ENCODE peak calls at places on chromosomes 3 and 15, in five cellular contexts. One of them, this sample, is unnamed.
A peak's percentile ranks its signal among the peaks of the same experiment; 100 is the strongest.

GRCh38 chr3:46574263-46574662 is 8.2 kb upstream of the LRRC2 start:
- DNase-seq in heart right ventricle: no peak
- DNase-seq in neuronal stem cell: no peak
- DNase-seq in heart left ventricle: no peak
- DNase-seq in psoas muscle: no peak
- DNase-seq in this sample: no peak

GRCh38 chr15:56758770-56759449 is 25.6 kb upstream of the ZNF280D start:
- DNase-seq in heart right ventricle: no peak
- DNase-seq in neuronal stem cell: no peak
- DNase-seq in heart left ventricle: no peak
- DNase-seq in psoas muscle: no peak
- DNase-seq in this sample: no peak

GRCh38 chr3:196237203-196237602 is 20.9 kb downstream of the SLC51A start:
- DNase-seq in heart right ventricle: no peak
- DNase-seq in neuronal stem cell: no peak
- DNase-seq in heart left ventricle: no peak
- DNase-seq in psoas muscle: no peak
- DNase-seq in this sample: no peak

GRCh38 chr3:62818347-62818746 is 56.9 kb downstream of the CADPS start:
- DNase-seq in heart right ventricle: no peak
- DNase-seq in neuronal stem cell: no peak
- DNase-seq in heart left ventricle: no peak
- DNase-seq in psoas muscle: no peak
- DNase-seq in this sample: no peak

GRCh38 chr3:195773956-195774537 is 37.7 kb downstream of the MUC4 start:
- DNase-seq in heart right ventricle: no peak
- DNase-seq in neuronal stem cell: no peak
- DNase-seq in heart left ventricle: no peak
- DNase-seq in psoas muscle: no peak
- DNase-seq in this sample: peak; percentile 61

GRCh38 chr3:189369636-189370035 is 197.9 kb downstream of the TPRG1 start:
- DNase-seq in heart right ventricle: no peak
- DNase-seq in neuronal stem cell: no peak
- DNase-seq in heart left ventricle: no peak
- DNase-seq in psoas muscle: no peak
- DNase-seq in this sample: no peak

GRCh38 chr3:24846286-24846860 is 351.7 kb upstream of the THRB start:
- DNase-seq in heart right ventricle: no peak
- DNase-seq in neuronal stem cell: no peak
- DNase-seq in heart left ventricle: no peak
- DNase-seq in psoas muscle: no peak
- DNase-seq in this sample: no peak

GRCh38 chr3:123870033-123870432 is 14.1 kb downstream of the MYLK start:
- DNase-seq in heart right ventricle: no peak
- DNase-seq in neuronal stem cell: no peak
- DNase-seq in heart left ventricle: no peak
- DNase-seq in psoas muscle: no peak
- DNase-seq in this sample: no peak

GRCh38 chr15:91948001-91948608 is 94.6 kb downstream of the SLCO3A1 start:
- DNase-seq in heart right ventricle: peak; percentile 49
- DNase-seq in neuronal stem cell: no peak
- DNase-seq in heart left ventricle: peak; percentile 39
- DNase-seq in psoas muscle: no peak
- DNase-seq in this sample: no peak

GRCh38 chr3:172859035-172859434 is 108.5 kb downstream of the ECT2 start:
- DNase-seq in heart right ventricle: no peak
- DNase-seq in neuronal stem cell: no peak
- DNase-seq in heart left ventricle: no peak
- DNase-seq in psoas muscle: no peak
- DNase-seq in this sample: no peak

GRCh38 chr3:40557558-40558161 is 32.9 kb downstream of the ZNF621 start:
- DNase-seq in heart right ventricle: no peak
- DNase-seq in neuronal stem cell: no peak
- DNase-seq in heart left ventricle: no peak
- DNase-seq in psoas muscle: no peak
- DNase-seq in this sample: no peak

GRCh38 chr3:150242220-150242938 is 165.7 kb upstream of the TSC22D2 start:
- DNase-seq in heart right ventricle: no peak
- DNase-seq in neuronal stem cell: no peak
- DNase-seq in heart left ventricle: no peak
- DNase-seq in psoas muscle: no peak
- DNase-seq in this sample: no peak

GRCh38 chr3:5194801-5195509 is 7.4 kb downstream of the EDEM1 start:
- DNase-seq in heart right ventricle: no peak
- DNase-seq in neuronal stem cell: no peak
- DNase-seq in heart left ventricle: no peak
- DNase-seq in psoas muscle: no peak
- DNase-seq in this sample: no peak

GRCh38 chr3:119033393-119034255 is 1.0 kb downstream of the IGSF11 start:
- DNase-seq in heart right ventricle: no peak
- DNase-seq in neuronal stem cell: no peak
- DNase-seq in heart left ventricle: no peak
- DNase-seq in psoas muscle: no peak
- DNase-seq in this sample: no peak

GRCh38 chr15:63348392-63348791 is 33.3 kb downstream of the CA12 start:
- DNase-seq in heart right ventricle: peak; percentile 52
- DNase-seq in neuronal stem cell: no peak
- DNase-seq in heart left ventricle: peak; percentile 64
- DNase-seq in psoas muscle: peak; percentile 75
- DNase-seq in this sample: peak; percentile 88

GRCh38 chr3:172598904-172599303 is 75.7 kb upstream of the TNFSF10 start:
- DNase-seq in heart right ventricle: no peak
- DNase-seq in neuronal stem cell: no peak
- DNase-seq in heart left ventricle: no peak
- DNase-seq in psoas muscle: no peak
- DNase-seq in this sample: no peak

GRCh38 chr3:47578691-47579632 is at the start of gene CSPG5:
- DNase-seq in heart right ventricle: peak; percentile 36
- DNase-seq in neuronal stem cell: peak; percentile 47
- DNase-seq in heart left ventricle: peak; percentile 28
- DNase-seq in psoas muscle: peak; percentile 64
- DNase-seq in this sample: peak; percentile 81

GRCh38 chr3:86794336-86795065 is 196.4 kb downstream of the VGLL3 start:
- DNase-seq in heart right ventricle: no peak
- DNase-seq in neuronal stem cell: no peak
- DNase-seq in heart left ventricle: no peak
- DNase-seq in psoas muscle: no peak
- DNase-seq in this sample: no peak

GRCh38 chr3:155382396-155383042 is 89.0 kb upstream of the STRIT1 start:
- DNase-seq in heart right ventricle: peak; percentile 77
- DNase-seq in neuronal stem cell: peak; percentile 66
- DNase-seq in heart left ventricle: peak; percentile 61
- DNase-seq in psoas muscle: peak; percentile 74
- DNase-seq in this sample: peak; percentile 82

GRCh38 chr3:5634411-5634810 is 446.9 kb downstream of the EDEM1 start:
- DNase-seq in heart right ventricle: no peak
- DNase-seq in neuronal stem cell: no peak
- DNase-seq in heart left ventricle: no peak
- DNase-seq in psoas muscle: no peak
- DNase-seq in this sample: no peak

GRCh38 chr3:125582707-125583106 is 12.6 kb downstream of the OSBPL11 start:
- DNase-seq in heart right ventricle: no peak
- DNase-seq in neuronal stem cell: no peak
- DNase-seq in heart left ventricle: no peak
- DNase-seq in psoas muscle: no peak
- DNase-seq in this sample: no peak

GRCh38 chr3:194617827-194618226 is 15.4 kb downstream of the TMEM44 start:
- DNase-seq in heart right ventricle: no peak
- DNase-seq in neuronal stem cell: no peak
- DNase-seq in heart left ventricle: no peak
- DNase-seq in psoas muscle: peak; percentile 45
- DNase-seq in this sample: no peak

GRCh38 chr3:183328823-183329222 is 75.8 kb downstream of the B3GNT5 start:
- DNase-seq in heart right ventricle: no peak
- DNase-seq in neuronal stem cell: no peak
- DNase-seq in heart left ventricle: no peak
- DNase-seq in psoas muscle: no peak
- DNase-seq in this sample: no peak

GRCh38 chr3:74001481-74001880 is 376.7 kb upstream of the PDZRN3 start:
- DNase-seq in heart right ventricle: no peak
- DNase-seq in neuronal stem cell: no peak
- DNase-seq in heart left ventricle: no peak
- DNase-seq in psoas muscle: no peak
- DNase-seq in this sample: no peak

GRCh38 chr3:77420316-77420715 is 380.4 kb downstream of the ROBO2 start:
- DNase-seq in heart right ventricle: no peak
- DNase-seq in neuronal stem cell: no peak
- DNase-seq in heart left ventricle: no peak
- DNase-seq in psoas muscle: no peak
- DNase-seq in this sample: no peak

GRCh38 chr3:183554377-183554776 is 1.1 kb downstream of the KLHL6 start:
- DNase-seq in heart right ventricle: no peak
- DNase-seq in neuronal stem cell: no peak
- DNase-seq in heart left ventricle: no peak
- DNase-seq in psoas muscle: no peak
- DNase-seq in this sample: no peak

GRCh38 chr15:42108189-42108588 is 13.8 kb upstream of the PLA2G4D start:
- DNase-seq in heart right ventricle: no peak
- DNase-seq in neuronal stem cell: no peak
- DNase-seq in heart left ventricle: no peak
- DNase-seq in psoas muscle: no peak
- DNase-seq in this sample: no peak

GRCh38 chr15:29612096-29612495 is 210.2 kb downstream of the TJP1 start:
- DNase-seq in heart right ventricle: no peak
- DNase-seq in neuronal stem cell: no peak
- DNase-seq in heart left ventricle: no peak
- DNase-seq in psoas muscle: no peak
- DNase-seq in this sample: no peak

GRCh38 chr15:31502541-31503229 is 176.1 kb downstream of the KLF13 start:
- DNase-seq in heart right ventricle: no peak
- DNase-seq in neuronal stem cell: no peak
- DNase-seq in heart left ventricle: no peak
- DNase-seq in psoas muscle: no peak
- DNase-seq in this sample: no peak

GRCh38 chr15:101676965-101677364 is 24.8 kb upstream of the TM2D3 start:
- DNase-seq in heart right ventricle: no peak
- DNase-seq in neuronal stem cell: no peak
- DNase-seq in heart left ventricle: no peak
- DNase-seq in psoas muscle: no peak
- DNase-seq in this sample: no peak

GRCh38 chr15:23881299-23881698 is 194.2 kb upstream of the NDN start:
- DNase-seq in heart right ventricle: no peak
- DNase-seq in neuronal stem cell: no peak
- DNase-seq in heart left ventricle: no peak
- DNase-seq in psoas muscle: no peak
- DNase-seq in this sample: no peak

GRCh38 chr3:54861248-54862067 is 66.4 kb downstream of the LRTM1 start:
- DNase-seq in heart right ventricle: no peak
- DNase-seq in neuronal stem cell: no peak
- DNase-seq in heart left ventricle: no peak
- DNase-seq in psoas muscle: no peak
- DNase-seq in this sample: no peak

GRCh38 chr3:29594261-29594660 is 313.4 kb downstream of the RBMS3 start:
- DNase-seq in heart right ventricle: no peak
- DNase-seq in neuronal stem cell: no peak
- DNase-seq in heart left ventricle: no peak
- DNase-seq in psoas muscle: no peak
- DNase-seq in this sample: no peak

GRCh38 chr3:12981631-12982265 is 91.5 kb downstream of the IQSEC1 start:
- DNase-seq in heart right ventricle: no peak
- DNase-seq in neuronal stem cell: no peak
- DNase-seq in heart left ventricle: no peak
- DNase-seq in psoas muscle: peak; percentile 38
- DNase-seq in this sample: no peak

GRCh38 chr3:109413049-109413448 is 75.7 kb upstream of the DPPA4 start:
- DNase-seq in heart right ventricle: no peak
- DNase-seq in neuronal stem cell: no peak
- DNase-seq in heart left ventricle: no peak
- DNase-seq in psoas muscle: no peak
- DNase-seq in this sample: no peak

DNA sequence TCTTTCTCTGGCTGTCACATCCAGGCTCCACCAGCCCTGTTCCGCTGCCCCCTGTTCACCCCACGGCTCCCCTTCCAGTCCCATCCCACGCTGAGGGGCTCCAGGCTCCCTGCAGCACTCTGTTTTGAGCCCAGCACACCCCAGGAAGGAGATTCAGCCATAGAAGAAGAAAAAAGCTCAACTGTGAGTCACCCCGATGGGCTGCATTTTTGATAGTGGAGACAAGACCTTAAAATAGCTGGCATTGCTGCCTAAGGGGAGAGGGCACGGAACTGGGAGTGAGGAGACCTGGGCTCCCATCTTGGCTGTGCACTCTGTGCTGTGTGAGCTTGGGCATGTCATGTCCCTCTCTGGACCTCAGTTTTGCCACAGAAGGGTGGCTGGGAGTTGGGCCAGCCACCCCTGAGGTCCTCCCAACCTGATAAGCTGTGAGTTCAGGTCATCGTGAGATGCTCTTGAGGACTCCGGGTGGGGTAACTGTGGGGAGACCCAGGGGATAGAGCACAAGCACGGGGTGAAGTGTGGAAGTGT is 57.2 kb upstream of the SMAD6 start:
- DNase-seq in heart right ventricle: no peak
- DNase-seq in neuronal stem cell: no peak
- DNase-seq in heart left ventricle: no peak
- DNase-seq in psoas muscle: no peak
- DNase-seq in this sample: no peak
- H3K27ac ChIP-seq in heart right ventricle: peak overlapping the region; percentile 86
- H3K27ac ChIP-seq in neuronal stem cell: no peak overlapping the region
- H3K27ac ChIP-seq in heart left ventricle: peak overlapping the region; percentile 85
- H3K27ac ChIP-seq in psoas muscle: peak overlapping the region; percentile 16
- H3K27ac ChIP-seq in this sample: no peak overlapping the region

DNA sequence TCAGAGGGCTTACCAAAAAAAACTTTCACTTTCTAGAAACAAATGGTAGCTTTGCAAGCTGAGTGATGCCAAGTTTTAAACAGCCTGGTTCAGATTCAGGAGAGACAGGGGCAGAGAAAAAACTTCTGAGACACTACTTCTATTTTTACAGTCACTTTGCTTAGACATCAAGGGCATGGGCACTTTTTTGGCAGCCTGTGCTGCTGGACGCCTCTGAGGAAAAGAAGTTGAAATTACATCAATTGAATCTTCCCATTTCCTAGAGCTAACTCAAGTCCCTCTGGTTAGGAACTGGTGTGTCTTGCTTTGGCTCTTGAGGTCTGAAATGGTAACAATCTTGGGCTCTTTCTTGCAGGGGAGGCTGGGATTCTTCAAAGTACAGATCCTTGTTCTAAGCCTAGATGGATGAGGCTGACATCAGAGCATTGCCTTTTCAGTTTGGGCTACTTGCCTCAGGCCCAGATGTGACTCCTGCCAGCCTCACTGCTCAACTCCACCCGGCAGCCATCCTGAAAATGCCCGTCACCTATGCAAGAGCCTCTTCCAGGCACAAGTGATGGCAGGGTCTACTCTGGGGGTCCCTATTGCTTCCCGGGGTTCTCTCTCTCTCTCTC is 357.5 kb downstream of the FOXP1 start:
- DNase-seq in heart right ventricle: no peak
- DNase-seq in neuronal stem cell: no peak
- DNase-seq in heart left ventricle: no peak
- DNase-seq in psoas muscle: no peak
- DNase-seq in this sample: no peak
- H3K4me3 ChIP-seq in heart right ventricle: peak overlapping the region; percentile 12
- H3K4me3 ChIP-seq in neuronal stem cell: no peak overlapping the region
- H3K4me3 ChIP-seq in heart left ventricle: peak overlapping the region; percentile 53
- H3K4me3 ChIP-seq in psoas muscle: peak overlapping the region; percentile 43
- H3K4me3 ChIP-seq in this sample: no peak overlapping the region

GRCh38 chr3:157087398-157088132 is 72.4 kb downstream of the CCNL1 start:
- DNase-seq in heart right ventricle: no peak
- DNase-seq in neuronal stem cell: no peak
- DNase-seq in heart left ventricle: no peak
- DNase-seq in psoas muscle: no peak
- DNase-seq in this sample: no peak
- H3K27ac ChIP-seq in heart right ventricle: peak overlapping the region; percentile 100
- H3K27ac ChIP-seq in neuronal stem cell: no peak overlapping the region
- H3K27ac ChIP-seq in heart left ventricle: peak overlapping the region; percentile 99
- H3K27ac ChIP-seq in psoas muscle: peak overlapping the region; percentile 98
- H3K27ac ChIP-seq in this sample: peak overlapping the region; percentile 40

GRCh38 chr3:32819581-32820348 is 2.0 kb downstream of the TRIM71 start:
- DNase-seq in heart right ventricle: no peak
- DNase-seq in neuronal stem cell: no peak
- DNase-seq in heart left ventricle: no peak
- DNase-seq in psoas muscle: no peak
- DNase-seq in this sample: no peak
- H3K4me3 ChIP-seq in heart right ventricle: no peak overlapping the region
- H3K4me3 ChIP-seq in neuronal stem cell: peak overlapping the region; percentile 100
- H3K4me3 ChIP-seq in heart left ventricle: no peak overlapping the region
- H3K4me3 ChIP-seq in psoas muscle: no peak overlapping the region
- H3K4me3 ChIP-seq in this sample: no peak overlapping the region

This sample was measured in aorta.